ENCODE peak calls at places on chromosome 20, in five cellular contexts. B is heart left ventricle, D is esophagus squamous epithelium, C is breast epithelium, T is lower leg skin. X is an unnamed sample.

GRCh38 chr20:50341880-50342637 is 151.4 kb downstream of the CEBPB start:
- DNase-seq in B (peak), D (no peak), C (no peak), T (peak), X (no peak)

GRCh38 chr20:18624948-18625347 is 37.1 kb downstream of the DTD1 start:
- DNase-seq in B (no peak), D (no peak), C (no peak), T (peak), X (peak)

GRCh38 chr20:24698189-24698588 is 228.8 kb downstream of the SYNDIG1 start:
- DNase-seq in B (peak), D (no peak), C (no peak), T (peak), X (no peak)

GRCh38 chr20:43531091-43531443 is 23.6 kb downstream of the L3MBTL1 start:
- DNase-seq in B (no peak), D (no peak), C (no peak), T (no peak), X (no peak)

GRCh38 chr20:17967595-17968365 is 814 bp downstream of the SNX5 start:
- DNase-seq in B (no peak), D (peak), C (peak), T (peak), X (peak)

GRCh38 chr20:12166053-12166717 is 248.5 kb downstream of the BTBD3 start:
- DNase-seq in B (peak), D (no peak), C (no peak), T (no peak), X (no peak)

GRCh38 chr20:25309395-25310267 is 61.7 kb downstream of the PYGB start:
- DNase-seq in B (peak), D (no peak), C (no peak), T (no peak), X (peak)

GRCh38 chr20:8981482-8981881 is 87.4 kb upstream of the PLCB4 start:
- DNase-seq in B (no peak), D (no peak), C (no peak), T (no peak), X (no peak)

GRCh38 chr20:14732996-14733395 is 395.6 kb upstream of the FLRT3 start:
- DNase-seq in B (no peak), D (no peak), C (no peak), T (no peak), X (no peak)
- TF ChIP-seq POLR2A in B (no peak), D (no peak), C (no peak), T (no peak), X (no peak)

GRCh38 chr20:2508631-2509467 is at the start of gene ZNF343:
- DNase-seq in B (peak), D (peak), C (peak), T (peak), X (peak)
- TF ChIP-seq POLR2A in B (no peak), D (no peak), C (no peak), T (no peak), X (peak)

GRCh38 chr20:13644010-13644409 is 5.3 kb upstream of the TASP1 start:
- DNase-seq in B (no peak), D (no peak), C (no peak), T (no peak), X (no peak)

GRCh38 chr20:13638162-13638495 is 603 bp downstream of the TASP1 start:
- DNase-seq in B (no peak), D (no peak), C (no peak), T (no peak), X (no peak)

DNA sequence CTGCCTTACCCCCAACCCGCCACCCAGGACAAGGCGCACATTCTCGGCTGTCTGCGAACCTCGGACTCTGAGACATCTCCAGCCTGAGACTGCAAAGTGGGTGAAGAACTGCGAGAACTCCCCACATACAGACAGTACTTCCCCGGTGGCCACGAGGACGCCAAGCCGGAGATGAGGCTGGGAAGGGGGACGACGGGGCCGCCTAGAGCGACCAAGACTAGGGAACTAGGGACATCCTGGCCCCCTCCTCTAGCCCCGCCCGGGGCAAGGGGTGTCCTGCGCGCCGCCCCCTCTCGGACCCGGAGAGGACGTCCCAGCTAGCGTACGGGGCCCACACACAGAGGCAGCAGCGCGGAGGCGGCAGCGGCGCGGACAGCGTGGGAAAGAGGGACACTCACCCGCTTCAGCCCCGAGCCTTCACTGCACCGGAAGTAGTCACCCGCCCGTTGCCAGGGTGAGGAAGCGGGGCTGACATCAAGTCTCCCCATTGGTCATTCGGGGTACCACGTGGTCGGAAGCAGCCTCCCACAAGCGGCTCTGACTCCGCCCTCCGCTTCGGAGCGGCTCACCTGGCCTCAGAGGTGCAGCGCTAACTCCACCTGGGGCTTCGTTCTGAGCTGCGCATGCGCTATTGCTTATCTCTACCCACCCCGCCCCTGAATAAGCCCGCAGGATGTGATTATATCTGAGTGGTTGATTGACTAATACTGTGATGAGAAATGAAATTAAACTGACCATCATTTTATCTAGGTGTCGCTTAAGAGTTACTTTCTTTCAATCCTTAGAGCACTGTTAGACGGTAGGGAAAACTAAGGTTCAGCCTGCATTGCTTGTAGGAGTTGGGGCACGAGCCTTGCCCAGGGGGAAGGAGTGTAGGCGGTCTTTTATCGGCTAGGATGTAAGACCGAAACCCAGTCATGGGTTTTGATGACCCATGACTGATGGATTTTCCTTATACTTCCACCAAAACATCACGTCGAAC is at the start of gene TASP1:
- DNase-seq in B (peak), D (peak), C (peak), T (peak), X (peak)
- TF ChIP-seq POLR2A in B (no peak), D (no peak), C (peak), T (no peak), X (peak)

GRCh38 chr20:3811421-3812258 is 8.7 kb upstream of the AP5S1 start:
- DNase-seq in B (peak), D (peak), C (peak), T (peak), X (peak)
- TF ChIP-seq POLR2A in B (no peak), D (peak), C (peak), T (no peak), X (peak)

GRCh38 chr20:47293524-47294157 is 62.9 kb downstream of the ZMYND8 start:
- DNase-seq in B (no peak), D (no peak), C (no peak), T (peak), X (peak)
- TF ChIP-seq POLR2A in B (no peak), D (no peak), C (no peak), T (no peak), X (no peak)

DNA sequence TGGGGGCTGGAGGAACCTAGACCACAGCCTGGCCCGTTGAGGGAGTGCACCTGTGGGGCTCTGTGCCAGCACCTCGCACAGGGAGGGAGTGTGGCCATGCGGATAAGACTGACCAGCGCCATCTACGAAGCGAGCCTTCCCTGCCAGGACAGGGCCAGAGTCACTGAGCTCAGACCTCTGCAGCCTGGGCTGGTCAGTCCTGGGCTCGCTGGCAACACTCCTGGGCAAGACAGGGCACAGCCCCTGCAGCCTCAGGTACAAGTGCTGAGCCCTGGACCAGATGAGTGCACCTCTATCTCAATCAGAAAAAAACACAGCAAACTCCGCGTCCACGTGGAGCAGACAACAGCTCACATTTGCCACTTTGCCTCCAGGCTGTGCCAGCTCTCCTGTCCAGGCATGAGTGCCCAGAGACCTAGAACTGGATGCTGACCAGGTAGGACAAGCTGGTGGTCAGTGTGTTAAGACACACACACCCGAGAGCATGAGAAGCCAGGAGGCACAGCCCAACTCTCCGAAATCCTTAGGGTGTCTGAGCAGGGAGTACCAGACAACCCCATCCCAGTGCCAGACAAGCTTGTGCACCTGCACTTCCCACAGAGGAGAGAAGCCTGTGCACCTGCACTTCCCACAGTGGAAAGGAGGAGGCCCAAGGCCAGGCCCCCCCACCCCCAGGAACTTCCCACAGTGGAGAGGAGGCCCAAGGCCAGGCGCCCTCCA is 4.9 kb downstream of the ARFRP1 start:
- DNase-seq in B (peak), D (no peak), C (no peak), T (peak), X (no peak)
- TF ChIP-seq POLR2A in B (no peak), D (no peak), C (no peak), T (no peak), X (no peak)

X was measured in erythroblast.